ENCODE peak calls at places on chromosomes 2 and 18, in seven cellular contexts. F, I, Z, V, D, L and O are unnamed samples.

GRCh38 chr2:158060862-158061435 is 40.7 kb upstream of the UPP2 start:
- DNase-seq in F (no peak), I (peak; percentile 34), Z (no peak), V (peak; percentile 1), D (no peak), L (no peak), O (peak; percentile 17)

GRCh38 chr2:235394278-235394828 is 99.5 kb upstream of the AGAP1 start:
- DNase-seq in F (no peak), I (peak; percentile 81), Z (no peak), V (peak; percentile 90), D (no peak), L (no peak), O (peak; percentile 9)

GRCh38 chr18:69400976-69401474 is 337 bp downstream of the DOK6 start:
- DNase-seq in F (no peak), I (peak; percentile 51), Z (no peak), V (no peak), D (peak; percentile 64), L (no peak), O (no peak)

GRCh38 chr2:65278450-65279030 is 50.9 kb downstream of the ACTR2 start:
- DNase-seq in F (no peak), I (no peak), Z (no peak), V (no peak), D (no peak), L (no peak), O (no peak)

GRCh38 chr18:65257157-65257556 is 493.7 kb upstream of the CDH7 start:
- DNase-seq in F (no peak), I (no peak), Z (no peak), V (no peak), D (no peak), L (no peak), O (no peak)

GRCh38 chr18:36635414-36636096 is 193.2 kb downstream of the TPGS2 start:
- DNase-seq in F (no peak), I (no peak), Z (no peak), V (no peak), D (no peak), L (no peak), O (no peak)

GRCh38 chr18:51151568-51152511 is 45.6 kb downstream of the MEX3C start:
- DNase-seq in F (no peak), I (no peak), Z (no peak), V (no peak), D (no peak), L (no peak), O (no peak)

GRCh38 chr2:29014811-29015414 is 33.8 kb downstream of the TOGARAM2 start:
- DNase-seq in F (no peak), I (peak; percentile 31), Z (peak; percentile 49), V (no peak), D (no peak), L (no peak), O (no peak)

GRCh38 chr2:239833728-239834109 is 191.4 kb downstream of the NDUFA10 start:
- DNase-seq in F (no peak), I (no peak), Z (no peak), V (no peak), D (peak; percentile 34), L (no peak), O (no peak)

GRCh38 chr2:74327205-74327604 is 16.0 kb downstream of the SLC4A5 start:
- DNase-seq in F (no peak), I (no peak), Z (no peak), V (no peak), D (no peak), L (no peak), O (no peak)
- TF ChIP-seq CTCF in F (no peak), I (no peak), Z (no peak), V (no peak), D (no peak), L (no peak), O (no peak)

GRCh38 chr2:161063074-161063945 is 96.9 kb upstream of the TANK start:
- DNase-seq in F (peak; percentile 61), I (peak; percentile 90), Z (peak; percentile 79), V (peak; percentile 75), D (no peak), L (peak; percentile 79), O (peak; percentile 34)
- H3K4me3 ChIP-seq in F (peak overlapping the region; percentile 23), I (peak overlapping the region; percentile 15), Z (no peak overlapping the region), V (no peak overlapping the region), D (no peak overlapping the region), L (no peak overlapping the region), O (no peak overlapping the region)

GRCh38 chr2:173271135-173271534 is 83.5 kb upstream of the CDCA7 start:
- DNase-seq in F (no peak), I (no peak), Z (no peak), V (no peak), D (no peak), L (no peak), O (no peak)

GRCh38 chr2:173271825-173272224 is 82.8 kb upstream of the CDCA7 start:
- DNase-seq in F (no peak), I (no peak), Z (no peak), V (no peak), D (no peak), L (no peak), O (no peak)

DNA sequence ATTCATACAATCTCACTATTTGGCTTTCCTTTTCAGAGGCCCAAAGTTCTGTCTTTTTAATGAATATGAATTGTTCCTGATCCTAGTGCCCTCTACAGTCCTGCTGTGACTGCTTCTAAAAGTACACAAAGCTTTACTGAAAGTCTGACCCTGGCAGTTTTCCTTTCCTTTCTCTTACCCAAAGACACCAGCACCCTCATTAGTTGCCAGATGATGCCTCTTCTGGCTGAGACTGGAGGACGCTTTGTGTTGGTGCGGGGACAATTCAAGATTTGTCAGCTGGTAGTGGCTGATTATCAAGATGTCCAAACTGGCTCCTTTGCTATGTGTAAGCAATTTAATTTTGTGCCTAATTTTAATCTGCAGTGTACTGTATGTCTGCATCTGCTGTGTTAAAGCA is 81.8 kb upstream of the CDCA7 start:
- DNase-seq in F (no peak), I (no peak), Z (no peak), V (no peak), D (no peak), L (no peak), O (no peak)
- H3K27me3 ChIP-seq in F (no peaks in the 10 kb centered on the region), I (no peaks in the 10 kb centered on the region), Z (no peaks in the 10 kb centered on the region), V (no peaks in the 10 kb centered on the region), D (no peaks in the 10 kb centered on the region), L (no peaks in the 10 kb centered on the region), O (no peaks in the 10 kb centered on the region)

DNA sequence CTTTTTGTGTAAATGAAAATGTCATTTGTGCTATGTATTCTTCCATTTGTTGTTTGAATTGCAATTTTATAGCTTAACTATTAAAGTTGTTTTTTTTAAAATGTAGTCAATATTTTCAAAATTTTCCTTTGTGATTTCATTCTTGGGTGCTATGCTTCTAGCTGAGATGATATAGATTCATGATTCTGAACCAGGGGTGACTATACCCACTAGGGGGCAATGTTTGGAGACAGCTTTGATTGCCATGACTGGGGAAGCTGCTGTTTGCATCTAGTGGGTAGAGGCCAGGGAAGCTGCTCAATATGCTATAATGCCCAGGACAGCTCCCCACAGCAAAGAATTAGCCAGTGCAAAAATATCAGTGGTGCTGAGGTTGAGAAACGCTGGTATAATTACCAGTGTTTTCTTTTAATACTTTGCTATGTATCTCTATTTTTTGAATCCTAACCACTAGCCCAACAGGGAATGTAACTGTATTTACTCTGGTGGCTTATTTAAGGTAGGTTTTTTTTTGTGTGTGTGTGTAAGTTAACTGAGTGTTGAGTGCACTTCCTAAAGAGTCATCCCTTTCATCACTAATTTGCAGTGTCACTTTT is 99.7 kb downstream of the MEP1B start:
- DNase-seq in F (no peak), I (peak; percentile 82), Z (peak; percentile 67), V (peak; percentile 63), D (no peak), L (peak; percentile 41), O (no peak)
- TF ChIP-seq CTCF in F (peak; percentile 85), I (peak; percentile 82), Z (peak; percentile 43), V (peak; percentile 82), D (peak; percentile 67), L (peak; percentile 50), O (peak; percentile 82)

DNA sequence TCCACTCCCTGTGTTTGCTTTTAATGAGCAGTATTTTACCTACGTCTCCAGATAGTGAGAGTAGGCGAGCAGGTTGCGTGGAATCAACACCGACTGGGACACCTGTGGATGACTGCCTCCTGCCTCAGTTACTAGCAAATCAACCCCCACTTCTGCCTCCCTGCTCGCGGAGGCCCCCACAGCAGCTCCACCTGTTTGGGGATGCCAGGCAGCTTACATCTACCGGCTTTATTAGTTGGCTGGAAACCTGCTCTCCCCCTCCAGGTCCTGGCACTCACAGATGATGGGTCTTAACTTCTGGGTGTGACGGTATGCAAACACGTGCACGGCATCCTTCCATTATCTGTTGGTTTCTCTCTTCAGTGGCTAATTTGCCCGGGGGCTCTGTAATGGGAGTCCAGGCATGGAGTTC is 164.4 kb upstream of the SESTD1 start:
- DNase-seq in F (no peak), I (no peak), Z (no peak), V (no peak), D (no peak), L (no peak), O (no peak)
- H3K4me3 ChIP-seq in F (no peak overlapping the region), I (no peak overlapping the region), Z (no peak overlapping the region), V (no peak overlapping the region), D (no peak overlapping the region), L (no peak overlapping the region), O (no peak overlapping the region)

GRCh38 chr2:174327958-174328308 is 6.8 kb upstream of the SP9 start:
- DNase-seq in F (no peak), I (no peak), Z (no peak), V (no peak), D (no peak), L (no peak), O (no peak)

GRCh38 chr2:174330945-174331619 is 3.7 kb upstream of the SP9 start:
- DNase-seq in F (no peak), I (no peak), Z (no peak), V (no peak), D (no peak), L (no peak), O (no peak)

GRCh38 chr2:174328309-174329156 is 6.2 kb upstream of the SP9 start:
- DNase-seq in F (no peak), I (no peak), Z (no peak), V (no peak), D (no peak), L (no peak), O (no peak)

GRCh38 chr2:174327559-174327897 is 7.2 kb upstream of the SP9 start:
- DNase-seq in F (no peak), I (no peak), Z (no peak), V (no peak), D (no peak), L (no peak), O (no peak)

DNA sequence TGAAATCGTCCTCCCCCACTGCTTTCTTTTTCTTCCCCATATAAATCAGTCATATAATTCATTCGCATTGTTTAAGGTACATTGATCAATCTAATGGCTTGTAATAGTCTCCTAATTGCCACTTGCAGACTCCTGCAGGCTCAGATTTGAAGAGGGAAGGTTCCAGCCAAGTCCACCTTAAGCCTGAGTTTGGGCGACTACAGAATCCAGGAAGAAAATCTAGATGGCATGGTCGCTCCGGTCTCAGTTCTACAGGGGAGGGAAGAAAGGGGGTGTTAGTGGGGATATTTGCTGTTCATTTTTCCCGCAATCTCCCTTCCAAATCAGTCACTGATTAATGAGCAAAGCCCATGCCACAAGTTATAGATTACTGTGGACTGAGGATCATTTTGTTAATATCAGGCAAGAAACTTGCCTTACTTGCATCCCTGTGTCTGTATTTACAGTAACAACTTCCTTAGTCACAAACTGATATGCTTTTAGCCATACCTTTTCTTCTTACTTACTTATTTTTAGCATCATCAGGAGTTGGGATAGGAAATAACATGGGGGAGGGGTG is 5.5 kb upstream of the SP9 start:
- DNase-seq in F (no peak), I (no peak), Z (no peak), V (no peak), D (no peak), L (no peak), O (no peak)
- H3K27me3 ChIP-seq in F (peaks cover 100% of the 10 kb centered on the region), I (peaks cover 82% of the 10 kb centered on the region), Z (peaks cover 63% of the 10 kb centered on the region), V (no peaks in the 10 kb centered on the region), D (peaks cover 96% of the 10 kb centered on the region), L (peaks cover 79% of the 10 kb centered on the region), O (peaks cover 57% of the 10 kb centered on the region)

GRCh38 chr2:23617167-23617787 is 232.3 kb downstream of the KLHL29 start:
- DNase-seq in F (peak; percentile 63), I (peak; percentile 70), Z (peak; percentile 48), V (no peak), D (peak; percentile 80), L (peak; percentile 94), O (peak; percentile 58)
- TF ChIP-seq CTCF in F (peak; percentile 20), I (peak; percentile 78), Z (no peak), V (no peak), D (peak; percentile 61), L (peak; percentile 85), O (peak; percentile 82)